ENCODE peak calls at places on chromosome 12, in eight cellular contexts. D is ascending aorta, J is Peyer's patch, O is uterus, Q is psoas muscle, H is testis, I is PC-3, C is tibial artery. M is an unnamed sample. For H3K36me3, the result is how much of the 10 kb centered on the place peaks cover.

GRCh38 chr12:46872135-46872534 is 46.3 kb upstream of the SLC38A4 start:
- DNase-seq in C (no peak), O (no peak), D (no peak), Q (no peak), H (no peak), I (no peak), J (no peak), M (no peak)

GRCh38 chr12:104478396-104479140 is 21.8 kb downstream of the CHST11 start:
- DNase-seq in O (no peak), J (peak), C (no peak), Q (no peak), D (no peak), I (no peak), H (no peak), M (no peak)

GRCh38 chr12:127260959-127261358 is 1006.0 kb upstream of the TMEM132C start:
- DNase-seq in C (no peak), D (no peak), H (no peak), I (no peak), Q (no peak), J (no peak), O (no peak), M (no peak)

GRCh38 chr12:64459388-64460024 is 7.6 kb downstream of the TBK1 start:
- DNase-seq in O (no peak), H (peak), C (no peak), Q (no peak), D (no peak), I (no peak), J (no peak), M (no peak)

GRCh38 chr12:9079883-9080673 is 35.6 kb downstream of the A2M start:
- DNase-seq in I (no peak), J (no peak), C (no peak), Q (no peak), D (no peak), H (no peak), O (no peak), M (no peak)

GRCh38 chr12:13536219-13536910 is 339.8 kb downstream of the EMP1 start:
- DNase-seq in J (peak), H (no peak), I (no peak), O (no peak), Q (no peak), D (no peak), C (no peak), M (no peak)

GRCh38 chr12:15859136-15859535 is 23.1 kb upstream of the STRAP start:
- DNase-seq in I (no peak), O (no peak), Q (no peak), D (no peak), H (no peak), C (no peak), J (no peak), M (no peak)

GRCh38 chr12:32148372-32148771 is 41.7 kb downstream of the BICD1 start:
- DNase-seq in Q (no peak), D (no peak), C (no peak), J (no peak), H (no peak), I (peak), O (no peak), M (no peak)

GRCh38 chr12:105741786-105742566 is 396.8 kb downstream of the NUAK1 start:
- DNase-seq in C (peak), Q (no peak), D (peak), O (peak), J (no peak), I (peak), H (no peak), M (no peak)

GRCh38 chr12:29754235-29755189 is 29.2 kb downstream of the TMTC1 start:
- DNase-seq in J (no peak), H (no peak), C (no peak), D (no peak), Q (no peak), I (no peak), O (no peak), M (no peak)

GRCh38 chr12:38555620-38556596 is 239.3 kb downstream of the ALG10B start:
- DNase-seq in H (no peak), Q (no peak), D (no peak), J (no peak), I (peak), O (no peak), C (no peak), M (no peak)

GRCh38 chr12:108800591-108800990 is 56.8 kb downstream of the SSH1 start:
- DNase-seq in C (no peak), D (no peak), Q (no peak), O (no peak), I (no peak), J (no peak), H (no peak), M (no peak)

GRCh38 chr12:112349440-112349839 is 32.8 kb downstream of the HECTD4 start:
- DNase-seq in H (no peak), Q (no peak), I (no peak), O (no peak), J (no peak), D (no peak), C (no peak), M (no peak)

GRCh38 chr12:53064613-53065415 is 14.4 kb downstream of the SPRYD3 start:
- DNase-seq in J (no peak), D (no peak), H (peak), Q (peak), C (peak), I (no peak), O (peak), M (peak)

GRCh38 chr12:32051511-32052299 is 54.9 kb upstream of the BICD1 start:
- DNase-seq in D (no peak), H (no peak), Q (no peak), C (no peak), I (peak), O (peak), J (no peak), M (no peak)

GRCh38 chr12:76455582-76456345 is 103.8 kb downstream of the OSBPL8 start:
- DNase-seq in Q (no peak), H (no peak), I (peak), O (no peak), C (no peak), J (no peak), D (no peak), M (no peak)

GRCh38 chr12:49622501-49623141 is 740 bp upstream of the PRPF40B start:
- DNase-seq in I (no peak), D (no peak), O (peak), C (no peak), Q (no peak), J (peak), H (peak), M (peak)

GRCh38 chr12:76874491-76875190 is 4.2 kb downstream of the CSRP2 start:
- DNase-seq in C (no peak), I (no peak), J (no peak), D (no peak), Q (no peak), O (no peak), H (no peak), M (peak)

GRCh38 chr12:57086951-57087688 is 1.8 kb upstream of the NAB2 start:
- DNase-seq in H (peak), Q (peak), O (peak), D (peak), J (peak), C (peak), I (peak), M (peak)

GRCh38 chr12:25051583-25052190 is 102.8 kb upstream of the BCAT1 start:
- DNase-seq in D (no peak), Q (no peak), I (no peak), H (no peak), C (no peak), J (peak), O (no peak), M (no peak)

GRCh38 chr12:104752883-104753282 is 205.2 kb downstream of the SLC41A2 start:
- DNase-seq in O (no peak), Q (no peak), C (no peak), I (no peak), H (no peak), J (no peak), D (no peak), M (peak)

GRCh38 chr12:61870658-61871559 is 389.3 kb upstream of the USP15 start:
- DNase-seq in I (no peak), D (no peak), C (no peak), J (no peak), Q (no peak), H (no peak), O (no peak), M (no peak)

GRCh38 chr12:126218697-126219096 is 1153.5 kb downstream of the AACS start:
- DNase-seq in O (no peak), I (no peak), D (no peak), H (no peak), J (no peak), Q (no peak), C (no peak), M (no peak)

GRCh38 chr12:120468271-120468845 is 1.2 kb downstream of the SRSF9 start:
- DNase-seq in J (peak), I (peak), C (peak), O (no peak), D (peak), Q (peak), H (peak), M (peak)

GRCh38 chr12:28034271-28034670 is 61.7 kb upstream of the PTHLH start:
- DNase-seq in O (no peak), D (no peak), Q (no peak), C (no peak), J (no peak), I (peak), H (no peak), M (no peak)

GRCh38 chr12:126384029-126384564 is 1318.9 kb downstream of the AACS start:
- DNase-seq in C (no peak), H (no peak), J (no peak), I (no peak), O (no peak), Q (no peak), D (no peak), M (no peak)

GRCh38 chr12:50344775-50345174 is 51.6 kb downstream of the FAM186A start:
- DNase-seq in H (no peak), Q (no peak), J (no peak), C (no peak), D (no peak), I (no peak), O (no peak), M (no peak)

GRCh38 chr12:27972721-27973120 is at the start of gene PTHLH:
- DNase-seq in C (no peak), J (no peak), I (peak), O (no peak), D (no peak), Q (no peak), H (no peak), M (no peak)

GRCh38 chr12:6872073-6873048 is 742 bp downstream of the SPSB2 start:
- DNase-seq in J (peak), Q (peak), D (peak), O (peak), I (peak), C (peak), H (peak), M (peak)

GRCh38 chr12:96227365-96228106 is 33.4 kb downstream of the ELK3 start:
- DNase-seq in O (no peak), J (no peak), C (no peak), I (no peak), D (peak), Q (no peak), H (no peak), M (no peak)

GRCh38 chr12:96226801-96227348 is 32.7 kb downstream of the ELK3 start:
- DNase-seq in H (no peak), D (no peak), C (no peak), I (no peak), J (no peak), O (no peak), Q (no peak), M (no peak)

GRCh38 chr12:96225003-96225855 is 31.1 kb downstream of the ELK3 start:
- DNase-seq in O (peak), C (no peak), Q (no peak), J (no peak), H (no peak), D (peak), I (no peak), M (no peak)

GRCh38 chr12:96225994-96226399 is 31.8 kb downstream of the ELK3 start:
- DNase-seq in O (no peak), I (no peak), Q (no peak), D (no peak), C (no peak), J (no peak), H (no peak), M (no peak)

DNA sequence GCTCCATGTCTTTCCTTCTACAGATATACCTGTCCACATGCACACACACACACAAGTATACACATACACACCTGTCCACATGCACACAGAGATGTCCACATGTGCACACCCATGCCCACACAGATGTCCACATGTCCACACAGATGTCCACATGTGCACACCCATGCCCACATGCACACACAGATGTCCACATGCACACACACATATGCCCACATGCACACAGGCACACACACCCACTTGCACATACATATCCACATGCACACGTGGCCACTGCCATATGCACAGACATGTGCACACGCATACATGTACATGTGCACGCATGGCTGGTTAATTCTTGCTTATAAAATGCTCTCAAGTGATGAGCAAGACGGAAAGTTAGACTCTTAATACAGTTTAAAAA is 32.2 kb downstream of the ELK3 start:
- DNase-seq in H (no peak), I (no peak), O (no peak), D (no peak), C (no peak), J (no peak), Q (no peak), M (no peak)
- H3K36me3 ChIP-seq in H (under half), I (under half), O (under half), D (under half), C (under half), J (under half), Q (under half), M (under half)

DNA sequence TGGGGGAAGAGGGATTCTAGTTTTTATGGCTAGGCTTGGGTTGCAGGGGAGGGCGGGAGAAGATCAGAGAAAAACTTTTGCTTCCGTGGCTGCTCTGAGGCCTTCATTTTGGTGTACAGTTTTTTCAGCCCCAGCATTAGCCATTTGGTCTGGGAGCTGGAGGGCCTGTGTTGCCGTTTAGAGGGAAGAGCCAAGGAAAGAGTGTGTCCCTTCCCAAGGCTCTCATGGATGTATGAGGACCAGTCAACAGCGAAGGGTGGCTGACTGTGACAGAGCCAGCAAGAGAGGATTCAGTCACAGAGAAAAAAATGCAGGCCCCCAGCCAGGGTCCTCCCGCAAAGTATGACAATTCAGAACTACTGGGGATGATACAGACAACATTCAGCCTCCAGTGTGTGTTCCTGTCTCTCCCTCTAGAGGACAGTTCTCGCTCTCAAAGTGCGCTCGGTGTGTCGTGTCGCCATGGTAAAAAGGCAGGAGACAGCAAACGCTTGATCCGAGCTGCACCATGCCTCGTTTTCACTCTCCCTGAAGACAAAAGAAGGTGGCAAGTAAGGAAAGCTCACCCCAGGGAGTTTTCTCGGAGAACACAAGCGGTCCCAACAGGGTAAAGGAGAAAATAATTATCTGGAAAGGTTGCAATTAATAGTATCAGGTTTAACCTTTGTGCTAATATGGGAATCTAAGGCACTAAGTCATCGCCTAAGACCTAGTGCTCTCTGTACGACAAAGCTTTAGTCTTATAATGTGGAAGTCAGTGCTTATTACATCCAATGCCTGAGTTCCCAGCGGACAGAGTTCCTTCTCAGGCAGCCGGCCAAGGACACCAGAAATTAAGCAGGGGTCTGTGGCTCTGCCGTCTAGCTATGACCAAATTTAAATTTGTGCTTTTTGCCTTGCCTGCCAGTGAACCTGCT is 157.3 kb upstream of the PLXNC1 start:
- DNase-seq in I (no peak), C (peak), O (no peak), J (no peak), H (peak), D (no peak), Q (peak), M (peak)
- TF ChIP-seq CTCF in I (no peak), C (no peak), O (no peak), J (peak), H (peak), D (peak), Q (peak), M (peak)

DNA sequence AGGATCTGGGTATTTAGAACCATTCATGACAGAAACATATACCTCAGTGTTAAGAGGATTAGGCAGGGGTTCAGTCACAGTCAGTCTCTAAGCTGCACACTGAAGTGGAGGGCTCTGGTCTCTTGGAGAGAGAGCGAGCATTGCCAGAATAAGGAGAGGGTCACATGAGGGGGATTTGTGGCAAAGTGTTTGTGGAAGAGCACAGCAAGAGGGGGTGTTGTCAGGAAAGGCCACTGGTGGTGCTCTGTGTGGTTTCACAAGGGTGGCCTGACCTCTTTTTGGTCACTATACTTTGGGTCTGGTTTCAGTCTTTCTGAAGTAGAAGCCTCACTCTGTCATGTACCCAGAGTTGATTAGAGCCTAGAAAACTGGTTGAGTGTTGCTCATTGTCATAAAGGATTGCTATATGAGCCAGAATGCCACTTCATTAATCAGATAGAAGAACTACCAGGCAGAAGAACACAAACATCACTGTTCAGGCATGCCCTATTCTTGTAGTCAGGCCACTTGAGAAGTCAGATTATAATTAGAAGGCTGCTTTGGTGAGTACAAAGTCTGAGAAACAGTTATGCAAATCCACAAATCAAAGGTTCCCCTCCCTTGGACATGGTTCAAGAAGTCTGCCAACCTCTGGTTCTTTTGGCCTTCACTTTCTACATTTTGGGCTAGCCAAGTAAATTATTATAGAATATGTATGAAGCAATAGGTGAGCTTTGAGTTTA is 8.4 kb downstream of the TMEM19 start:
- DNase-seq in I (no peak), O (no peak), Q (no peak), H (no peak), J (no peak), D (no peak), C (no peak), M (no peak)
- H3K36me3 ChIP-seq in I (under half), O (under half), Q (under half), H (under half), J (under half), D (under half), C (under half), M (under half)

DNA sequence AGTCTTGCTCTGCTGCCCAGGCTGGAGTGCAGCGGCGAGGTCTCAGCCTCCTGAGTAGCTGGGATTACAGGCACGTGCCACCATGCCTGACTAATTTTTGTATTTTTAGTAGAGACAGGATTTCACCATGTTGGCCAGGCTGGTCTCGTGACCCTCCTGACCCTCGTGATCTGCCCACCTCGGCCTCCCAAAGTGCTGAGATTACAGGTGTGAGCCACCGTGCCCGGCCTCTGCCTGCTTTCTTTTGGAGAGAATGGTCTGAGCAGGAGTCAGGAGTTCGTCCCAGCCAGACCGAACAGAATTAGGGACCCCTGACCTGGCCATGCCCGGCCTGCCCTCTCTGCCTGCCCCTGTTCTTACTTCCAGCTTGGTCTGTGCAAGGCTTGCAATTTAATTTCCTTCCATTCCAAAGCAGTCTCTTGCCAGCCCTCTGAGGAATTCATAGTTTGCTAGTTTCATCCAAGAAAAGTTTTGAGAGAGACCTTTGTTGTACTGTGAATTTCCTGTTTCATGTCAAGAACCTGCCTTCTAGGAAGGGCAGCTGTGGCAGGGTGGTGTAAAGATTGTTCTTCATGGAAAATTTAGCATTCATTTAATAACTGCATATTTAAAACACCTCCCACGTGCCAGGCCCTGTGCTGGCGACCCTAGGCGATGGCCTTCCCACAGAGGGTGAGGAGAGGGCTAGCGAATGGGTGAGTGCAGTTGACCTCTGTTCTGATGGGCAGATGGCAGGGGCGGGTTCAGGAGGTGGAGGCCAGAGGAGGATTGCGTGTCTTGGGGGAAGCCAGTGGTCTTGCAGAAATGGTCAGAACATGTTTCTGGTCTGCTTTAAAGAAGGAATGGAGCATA is 43.0 kb downstream of the MLXIP start:
- DNase-seq in J (no peak), H (no peak), C (no peak), I (no peak), O (no peak), D (no peak), Q (no peak), M (peak)
- TF ChIP-seq CTCF in J (no peak), H (no peak), C (no peak), I (no peak), O (no peak), D (no peak), Q (no peak), M (no peak)

DNA sequence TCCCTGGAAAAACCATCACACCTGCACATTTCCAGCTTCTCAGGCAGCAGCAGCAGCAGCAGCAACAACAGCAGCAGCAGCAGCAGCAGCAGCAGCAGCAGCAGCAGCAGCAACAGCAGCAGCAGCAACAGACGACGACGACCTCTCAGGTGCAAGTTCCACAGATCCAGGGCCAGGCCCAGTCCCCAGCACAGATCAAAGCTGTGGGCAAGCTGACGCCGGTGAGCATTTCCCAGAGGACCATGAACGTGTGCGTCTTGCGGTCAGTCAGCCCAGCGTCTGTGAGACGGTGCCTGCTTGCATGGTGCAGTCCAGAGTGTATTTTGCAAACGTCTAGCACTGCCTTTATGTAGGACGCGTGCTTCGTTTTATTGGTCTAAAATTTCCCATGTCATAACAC is 81.6 kb downstream of the DDX51 start:
- DNase-seq in C (no peak), I (no peak), Q (no peak), J (no peak), D (no peak), O (no peak), H (no peak), M (no peak)
- H3K36me3 ChIP-seq in C (under half), I (under half), Q (half or more), J (under half), D (half or more), O (under half), H (under half), M (under half)

M was measured in endodermal cell.